ENCODE peak calls at places on chromosomes 16 and 17, in four cellular contexts. F, W, Q and Y are unnamed samples.

GRCh38 chr17:58354541-58355216 is 2.7 kb upstream of the SUPT4H1 start:
- DNase-seq in F (no peak), W (no peak), Q (no peak), Y (no peak)

GRCh38 chr16:54817940-54818574 is 112.6 kb upstream of the IRX5 start:
- DNase-seq in F (no peak), W (no peak), Q (no peak), Y (no peak)

GRCh38 chr16:85520853-85521736 is 92.0 kb upstream of the GSE1 start:
- DNase-seq in F (peak; percentile 80), W (no peak), Q (no peak), Y (no peak)

GRCh38 chr17:16122697-16123434 is 92.5 kb downstream of the NCOR1 start:
- DNase-seq in F (no peak), W (no peak), Q (no peak), Y (no peak)

GRCh38 chr17:59427996-59428395 is 96.5 kb downstream of the YPEL2 start:
- DNase-seq in F (no peak), W (no peak), Q (no peak), Y (peak; percentile 14)

GRCh38 chr17:7987112-7987893 is 15.1 kb upstream of the GUCY2D start:
- DNase-seq in F (no peak), W (no peak), Q (no peak), Y (no peak)

GRCh38 chr17:36459045-36459444 is 27.4 kb upstream of the ZNHIT3 start:
- DNase-seq in F (no peak), W (no peak), Q (no peak), Y (no peak)

GRCh38 chr16:56388209-56388608 is 37.1 kb downstream of the AMFR start:
- DNase-seq in F (no peak), W (no peak), Q (no peak), Y (no peak)

GRCh38 chr16:53415504-53415903 is 18.8 kb upstream of the RBL2 start:
- DNase-seq in F (no peak), W (no peak), Q (no peak), Y (peak; percentile 18)

GRCh38 chr17:60851181-60851580 is 173.5 kb downstream of the BCAS3 start:
- DNase-seq in F (no peak), W (no peak), Q (no peak), Y (no peak)

GRCh38 chr17:77441130-77441920 is 300.6 kb downstream of the SEC14L1 start:
- DNase-seq in F (no peak), W (no peak), Q (no peak), Y (no peak)

GRCh38 chr16:68300736-68301459 is 9.8 kb downstream of the SLC7A6OS start:
- DNase-seq in F (no peak), W (no peak), Q (no peak), Y (no peak)

GRCh38 chr16:27346818-27347217 is 33.0 kb downstream of the IL4R start:
- DNase-seq in F (no peak), W (no peak), Q (no peak), Y (no peak)

GRCh38 chr16:80084614-80085013 is 456.2 kb upstream of the DYNLRB2 start:
- DNase-seq in F (peak; percentile 64), W (peak; percentile 64), Q (peak; percentile 58), Y (peak; percentile 60)

GRCh38 chr17:17732444-17732843 is 51.2 kb downstream of the RAI1 start:
- DNase-seq in F (no peak), W (no peak), Q (no peak), Y (no peak)

GRCh38 chr17:69141802-69142472 is at the start of gene ABCA6:
- DNase-seq in F (no peak), W (no peak), Q (no peak), Y (no peak)

GRCh38 chr16:10256855-10257641 is 74.8 kb upstream of the GRIN2A start:
- DNase-seq in F (peak; percentile 58), W (no peak), Q (peak; percentile 66), Y (peak; percentile 13)

GRCh38 chr17:7977039-7977438 is 25.4 kb upstream of the GUCY2D start:
- DNase-seq in F (no peak), W (no peak), Q (no peak), Y (no peak)

GRCh38 chr16:56424791-56425438 is 430 bp downstream of the AMFR start:
- DNase-seq in F (peak; percentile 63), W (peak; percentile 67), Q (peak; percentile 25), Y (no peak)

GRCh38 chr17:65131946-65132345 is 5.2 kb upstream of the RGS9 start:
- DNase-seq in F (peak; percentile 78), W (no peak), Q (no peak), Y (no peak)

GRCh38 chr16:4101421-4102275 is 14.6 kb downstream of the ADCY9 start:
- DNase-seq in F (no peak), W (no peak), Q (no peak), Y (no peak)

GRCh38 chr17:61809816-61810392 is 53.4 kb downstream of the BRIP1 start:
- DNase-seq in F (no peak), W (no peak), Q (peak; percentile 41), Y (no peak)

GRCh38 chr16:26765087-26765486 is 301.6 kb upstream of the C16orf82 start:
- DNase-seq in F (no peak), W (no peak), Q (no peak), Y (no peak)

GRCh38 chr17:64295146-64295545 is 32.1 kb upstream of the TEX2 start:
- DNase-seq in F (no peak), W (no peak), Q (no peak), Y (no peak)

GRCh38 chr17:80025140-80025539 is 10.5 kb downstream of the TBC1D16 start:
- DNase-seq in F (no peak), W (no peak), Q (no peak), Y (no peak)